ENCODE peak calls at places on chromosome X, in six cellular contexts. One of them, this sample, is unnamed.

GRCh38 chrX:66677430-66677829 is 38.6 kb upstream of the EDA2R start:
- DNase-seq in NCI-H2029 treated with DMSO at 0.1 percent for 48 hours: no peak
- DNase-seq in activated naive CD8-positive, alpha-beta T cell treated with anti-CD3 and anti-CD28 coated beads, Interleukin-2, amount 50 U/mL, for 16 hours: no peak
- DNase-seq in AG20443: no peak
- DNase-seq in memory B cell: no peak
- DNase-seq in fibroblast of lung: no peak
- DNase-seq in this sample: no peak

GRCh38 chrX:15579778-15580747 is 20.7 kb downstream of the ACE2 start:
- DNase-seq in memory B cell: no peak
- DNase-seq in NCI-H2029 treated with DMSO at 0.1 percent for 48 hours: no peak
- DNase-seq in AG20443: no peak
- DNase-seq in fibroblast of lung: peak
- DNase-seq in activated naive CD8-positive, alpha-beta T cell treated with anti-CD3 and anti-CD28 coated beads, Interleukin-2, amount 50 U/mL, for 16 hours: no peak
- DNase-seq in this sample: no peak

GRCh38 chrX:131728295-131729145 is 184.6 kb downstream of the OR13H1 start:
- DNase-seq in activated naive CD8-positive, alpha-beta T cell treated with anti-CD3 and anti-CD28 coated beads, Interleukin-2, amount 50 U/mL, for 16 hours: no peak
- DNase-seq in NCI-H2029 treated with DMSO at 0.1 percent for 48 hours: no peak
- DNase-seq in memory B cell: peak
- DNase-seq in fibroblast of lung: no peak
- DNase-seq in AG20443: no peak
- DNase-seq in this sample: no peak

GRCh38 chrX:10045327-10046000 is 78.3 kb downstream of the CLDN34 start:
- DNase-seq in activated naive CD8-positive, alpha-beta T cell treated with anti-CD3 and anti-CD28 coated beads, Interleukin-2, amount 50 U/mL, for 16 hours: no peak
- DNase-seq in NCI-H2029 treated with DMSO at 0.1 percent for 48 hours: no peak
- DNase-seq in AG20443: peak
- DNase-seq in fibroblast of lung: peak
- DNase-seq in memory B cell: no peak
- DNase-seq in this sample: no peak

GRCh38 chrX:81489987-81490386 is 288.1 kb downstream of the SH3BGRL start:
- DNase-seq in NCI-H2029 treated with DMSO at 0.1 percent for 48 hours: no peak
- DNase-seq in activated naive CD8-positive, alpha-beta T cell treated with anti-CD3 and anti-CD28 coated beads, Interleukin-2, amount 50 U/mL, for 16 hours: no peak
- DNase-seq in fibroblast of lung: peak
- DNase-seq in AG20443: no peak
- DNase-seq in memory B cell: no peak
- DNase-seq in this sample: no peak

GRCh38 chrX:63718010-63718694 is 66.9 kb downstream of the ARHGEF9 start:
- DNase-seq in memory B cell: no peak
- DNase-seq in NCI-H2029 treated with DMSO at 0.1 percent for 48 hours: no peak
- DNase-seq in fibroblast of lung: no peak
- DNase-seq in AG20443: no peak
- DNase-seq in activated naive CD8-positive, alpha-beta T cell treated with anti-CD3 and anti-CD28 coated beads, Interleukin-2, amount 50 U/mL, for 16 hours: no peak
- DNase-seq in this sample: no peak

GRCh38 chrX:154123241-154124219 is 20.5 kb upstream of the OPN1LW start:
- DNase-seq in memory B cell: no peak
- DNase-seq in NCI-H2029 treated with DMSO at 0.1 percent for 48 hours: no peak
- DNase-seq in activated naive CD8-positive, alpha-beta T cell treated with anti-CD3 and anti-CD28 coated beads, Interleukin-2, amount 50 U/mL, for 16 hours: no peak
- DNase-seq in fibroblast of lung: no peak
- DNase-seq in AG20443: no peak
- DNase-seq in this sample: no peak

GRCh38 chrX:70001269-70001668 is 48.5 kb downstream of the AWAT2 start:
- DNase-seq in NCI-H2029 treated with DMSO at 0.1 percent for 48 hours: no peak
- DNase-seq in AG20443: no peak
- DNase-seq in activated naive CD8-positive, alpha-beta T cell treated with anti-CD3 and anti-CD28 coated beads, Interleukin-2, amount 50 U/mL, for 16 hours: no peak
- DNase-seq in fibroblast of lung: no peak
- DNase-seq in memory B cell: no peak
- DNase-seq in this sample: no peak